ENCODE peak calls at places on chromosome 12, in four cellular contexts. S, P, U and D are unnamed samples. For H3K4me1, the result is how much of the 10 kb centered on the place peaks cover.

GRCh38 chr12:123849517-123849916 is 87.4 kb downstream of the DNAH10 start:
- DNase-seq in P (no peak), S (no peak), U (no peak), D (no peak)

GRCh38 chr12:48985901-48986300 is 7.8 kb downstream of the WNT1 start:
- DNase-seq in U (no peak), P (no peak), S (no peak), D (no peak)

GRCh38 chr12:75341873-75342272 is 7.4 kb downstream of the GLIPR1L1 start:
- DNase-seq in S (no peak), P (peak), U (peak), D (no peak)

GRCh38 chr12:53383258-53383657 is 3.3 kb downstream of the SP1 start:
- DNase-seq in S (no peak), P (no peak), U (no peak), D (no peak)

GRCh38 chr12:13777374-13777773 is 204.0 kb downstream of the GRIN2B start:
- DNase-seq in U (no peak), S (no peak), P (no peak), D (no peak)

GRCh38 chr12:30437044-30437443 is 258.6 kb downstream of the IPO8 start:
- DNase-seq in U (no peak), P (no peak), S (no peak), D (no peak)

GRCh38 chr12:67067453-67068203 is 201.5 kb upstream of the CAND1 start:
- DNase-seq in P (no peak), S (peak), U (peak), D (no peak)

GRCh38 chr12:117143008-117143532 is 43.9 kb upstream of the TESC start:
- DNase-seq in S (peak), P (no peak), U (peak), D (no peak)

GRCh38 chr12:52215587-52216031 is 17.4 kb upstream of the KRT7 start:
- DNase-seq in S (peak), U (peak), P (peak), D (peak)

GRCh38 chr12:3560295-3560620 is 69.3 kb downstream of the PRMT8 start:
- DNase-seq in U (no peak), P (no peak), S (no peak), D (no peak)

GRCh38 chr12:92426346-92426745 is 276.4 kb upstream of the PLEKHG7 start:
- DNase-seq in U (no peak), S (no peak), P (no peak), D (no peak)

GRCh38 chr12:105315130-105315529 is 15.4 kb upstream of the C12orf75 start:
- DNase-seq in S (no peak), P (no peak), U (no peak), D (no peak)

GRCh38 chr12:127360580-127360979 is 906.4 kb upstream of the TMEM132C start:
- DNase-seq in S (no peak), U (no peak), P (no peak), D (no peak)

GRCh38 chr12:68963456-68963859 is 30.5 kb upstream of the CPM start:
- DNase-seq in U (no peak), S (no peak), P (no peak), D (no peak)

GRCh38 chr12:121893901-121894540 is 5.4 kb downstream of the PSMD9 start:
- DNase-seq in S (peak), U (peak), P (no peak), D (peak)

GRCh38 chr12:47811070-47811391 is 8.7 kb downstream of the HDAC7 start:
- DNase-seq in S (no peak), U (no peak), P (no peak), D (no peak)
- H3K4me1 ChIP-seq in S (under half), U (half or more), P (under half), D (half or more)

GRCh38 chr12:90253674-90254181 is 545.1 kb upstream of the ATP2B1 start:
- DNase-seq in S (peak), U (peak), P (peak), D (peak)
- H3K27ac ChIP-seq in S (no peak), U (peak), P (peak), D (no peak)

DNA sequence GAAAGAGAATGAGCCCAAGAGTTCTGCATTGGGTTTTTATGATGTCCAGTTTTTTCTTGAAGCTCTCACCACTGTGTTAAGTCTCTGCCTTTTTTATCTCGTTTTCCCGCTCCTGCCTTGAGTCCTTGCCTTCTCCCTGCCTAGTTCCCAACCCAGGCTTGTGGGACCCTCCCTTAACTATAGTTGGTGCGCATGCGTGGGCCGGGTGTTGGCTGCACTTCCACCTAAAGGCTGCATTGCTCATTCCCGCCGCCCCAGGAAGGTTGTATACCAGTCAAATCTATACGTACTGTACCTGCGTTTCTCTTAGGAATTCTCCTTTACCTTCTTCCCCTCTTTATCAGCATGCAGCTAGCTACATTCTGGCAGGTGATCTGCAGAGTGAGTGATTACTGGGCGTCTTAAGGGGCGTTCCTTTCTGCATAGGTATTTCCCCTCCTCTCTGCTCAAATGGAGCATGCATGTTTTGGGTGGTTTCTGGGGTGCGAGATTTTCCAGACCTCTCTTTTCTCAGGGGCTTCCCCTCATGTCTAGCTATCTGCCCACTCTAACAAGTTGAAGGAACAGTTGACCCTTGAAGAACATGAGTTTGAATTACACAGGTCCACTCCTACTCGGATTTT is 6.6 kb upstream of the REP15 start:
- DNase-seq in S (no peak), U (no peak), P (no peak), D (no peak)
- H3K4me1 ChIP-seq in S (under half), U (under half), P (under half), D (under half)

GRCh38 chr12:63805704-63806672 is 26.3 kb downstream of the RXYLT1 start:
- DNase-seq in U (peak), P (no peak), S (peak), D (no peak)
- H3K27ac ChIP-seq in U (peak), P (no peak), S (peak), D (no peak)

GRCh38 chr12:132687211-132688164 is at the start of the genes POLE and PXMP2:
- DNase-seq in U (peak), P (peak), S (peak), D (peak)

GRCh38 chr12:132689227-132689626 is 1.8 kb downstream of the PXMP2 start:
- DNase-seq in U (no peak), P (no peak), S (no peak), D (no peak)

GRCh38 chr12:132690112-132690511 is 2.7 kb downstream of the PXMP2 start:
- DNase-seq in S (no peak), P (no peak), U (no peak), D (no peak)

GRCh38 chr12:132686831-132687210 is 321 bp downstream of the POLE start:
- DNase-seq in S (no peak), P (no peak), U (no peak), D (no peak)

GRCh38 chr12:132685400-132685799 is 1.7 kb downstream of the POLE start:
- DNase-seq in S (no peak), U (no peak), P (no peak), D (no peak)
- H3K4me1 ChIP-seq in S (under half), U (under half), P (under half), D (under half)